ENCODE peak calls at places on chromosomes 6 and 20, in five cellular contexts. D is PC-9, B is SJSA1, W is heart right ventricle, A is endothelial cell of umbilical vein. N is an unnamed sample.

GRCh38 chr6:79672631-79673065 is 41.5 kb downstream of the SH3BGRL2 start:
- DNase-seq in B (no peak), D (peak; percentile 48), W (no peak), A (peak; percentile 68), N (peak; percentile 8)

GRCh38 chr20:34581341-34582189 is 23.0 kb downstream of the MAP1LC3A start:
- DNase-seq in W (no peak), B (peak; percentile 39), D (no peak), A (peak; percentile 91), N (peak; percentile 17)

GRCh38 chr20:22773326-22773725 is 189.0 kb upstream of the FOXA2 start:
- DNase-seq in D (no peak), W (no peak), B (no peak), A (peak; percentile 10), N (no peak)

GRCh38 chr6:146305098-146305497 is 238.5 kb upstream of the RAB32 start:
- DNase-seq in W (no peak), B (no peak), D (no peak), A (no peak), N (no peak)

GRCh38 chr6:43708857-43709653 is 21.5 kb upstream of the MRPS18A start:
- DNase-seq in D (peak; percentile 82), B (no peak), A (peak; percentile 56), W (no peak), N (peak; percentile 61)

GRCh38 chr6:10403385-10404106 is 11.3 kb downstream of the TFAP2A start:
- DNase-seq in W (no peak), B (peak; percentile 78), A (no peak), D (peak; percentile 94), N (peak; percentile 75)

GRCh38 chr20:20694591-20694990 is 17.9 kb downstream of the RALGAPA2 start:
- DNase-seq in W (no peak), D (no peak), A (no peak), B (no peak), N (no peak)

GRCh38 chr20:22795897-22796296 is 211.5 kb upstream of the FOXA2 start:
- DNase-seq in W (peak; percentile 19), B (peak; percentile 90), D (peak; percentile 92), A (peak; percentile 98), N (peak; percentile 99)

GRCh38 chr20:7656662-7657061 is 283.6 kb downstream of the HAO1 start:
- DNase-seq in W (no peak), D (no peak), A (no peak), B (no peak), N (no peak)

GRCh38 chr6:148037496-148037895 is 305.1 kb upstream of the SASH1 start:
- DNase-seq in D (peak; percentile 47), B (no peak), A (no peak), W (no peak), N (no peak)

GRCh38 chr6:44002591-44003344 is 124.5 kb downstream of the MRPL14 start:
- DNase-seq in B (no peak), D (no peak), W (peak; percentile 64), A (peak; percentile 25), N (peak; percentile 32)

GRCh38 chr6:3913077-3913957 is 64.1 kb downstream of the FAM50B start:
- DNase-seq in D (peak; percentile 95), A (peak; percentile 99), B (peak; percentile 93), W (no peak), N (peak; percentile 97)

GRCh38 chr20:1280421-1281102 is 14.5 kb downstream of the SNPH start:
- DNase-seq in W (no peak), A (no peak), D (no peak), B (peak; percentile 34), N (no peak)

GRCh38 chr20:13006825-13007224 is 1.9 kb upstream of the SPTLC3 start:
- DNase-seq in A (no peak), W (no peak), D (no peak), B (no peak), N (peak; percentile 43)

GRCh38 chr6:151962246-151962846 is 154.9 kb downstream of the ESR1 start:
- DNase-seq in B (no peak), D (no peak), A (no peak), W (no peak), N (peak; percentile 57)

GRCh38 chr20:59207742-59208357 is 44.2 kb downstream of the ZNF831 start:
- DNase-seq in W (peak; percentile 48), A (peak; percentile 11), B (no peak), D (no peak), N (no peak)

GRCh38 chr20:61655591-61655990 is 403.5 kb downstream of the CDH4 start:
- DNase-seq in B (no peak), W (no peak), A (no peak), D (no peak), N (no peak)

GRCh38 chr6:128275030-128275429 is 245.4 kb downstream of the PTPRK start:
- DNase-seq in D (no peak), A (peak; percentile 62), W (no peak), B (no peak), N (no peak)

GRCh38 chr6:3796396-3796795 is 44.9 kb upstream of the PXDC1 start:
- DNase-seq in B (no peak), A (peak; percentile 98), W (no peak), D (no peak), N (no peak)

GRCh38 chr6:128827675-128828464 is 55.1 kb upstream of the LAMA2 start:
- DNase-seq in B (no peak), W (no peak), A (no peak), D (no peak), N (peak; percentile 45)

GRCh38 chr20:1800777-1801176 is 94.4 kb upstream of the SIRPA start:
- DNase-seq in D (no peak), W (no peak), A (peak; percentile 39), B (no peak), N (no peak)

GRCh38 chr6:53168516-53169257 is 20.0 kb upstream of the GCM1 start:
- DNase-seq in D (peak; percentile 92), A (no peak), W (no peak), B (no peak), N (peak; percentile 28)

GRCh38 chr6:5361371-5361770 is 100.1 kb downstream of the FARS2 start:
- DNase-seq in B (no peak), D (no peak), A (peak; percentile 96), W (no peak), N (no peak)

GRCh38 chr20:56629464-56630085 is 469 bp downstream of the TFAP2C start:
- DNase-seq in B (no peak), A (no peak), D (no peak), W (no peak), N (no peak)

GRCh38 chr6:138500867-138501446 is 1.7 kb upstream of the NHSL1 start:
- DNase-seq in B (no peak), W (no peak), A (no peak), D (no peak), N (no peak)

GRCh38 chr6:15661815-15662245 is 998 bp downstream of the DTNBP1 start:
- DNase-seq in W (no peak), D (no peak), B (no peak), A (no peak), N (no peak)

GRCh38 chr6:83868639-83869038 is 9.2 kb downstream of the CYB5R4 start:
- DNase-seq in D (peak; percentile 60), A (peak; percentile 21), B (no peak), W (no peak), N (peak; percentile 66)

GRCh38 chr20:57664476-57664875 is 44.2 kb upstream of the ZBP1 start:
- DNase-seq in D (no peak), W (no peak), B (no peak), A (no peak), N (no peak)

GRCh38 chr20:57664924-57665588 is 44.8 kb downstream of the PMEPA1 start:
- DNase-seq in A (no peak), W (no peak), B (no peak), D (no peak), N (no peak)

GRCh38 chr20:57663241-57663640 is 43.0 kb upstream of the ZBP1 start:
- DNase-seq in A (no peak), B (no peak), W (no peak), D (no peak), N (no peak)

GRCh38 chr20:57662313-57663240 is 42.4 kb upstream of the ZBP1 start:
- DNase-seq in A (no peak), D (no peak), W (no peak), B (no peak), N (no peak)

DNA sequence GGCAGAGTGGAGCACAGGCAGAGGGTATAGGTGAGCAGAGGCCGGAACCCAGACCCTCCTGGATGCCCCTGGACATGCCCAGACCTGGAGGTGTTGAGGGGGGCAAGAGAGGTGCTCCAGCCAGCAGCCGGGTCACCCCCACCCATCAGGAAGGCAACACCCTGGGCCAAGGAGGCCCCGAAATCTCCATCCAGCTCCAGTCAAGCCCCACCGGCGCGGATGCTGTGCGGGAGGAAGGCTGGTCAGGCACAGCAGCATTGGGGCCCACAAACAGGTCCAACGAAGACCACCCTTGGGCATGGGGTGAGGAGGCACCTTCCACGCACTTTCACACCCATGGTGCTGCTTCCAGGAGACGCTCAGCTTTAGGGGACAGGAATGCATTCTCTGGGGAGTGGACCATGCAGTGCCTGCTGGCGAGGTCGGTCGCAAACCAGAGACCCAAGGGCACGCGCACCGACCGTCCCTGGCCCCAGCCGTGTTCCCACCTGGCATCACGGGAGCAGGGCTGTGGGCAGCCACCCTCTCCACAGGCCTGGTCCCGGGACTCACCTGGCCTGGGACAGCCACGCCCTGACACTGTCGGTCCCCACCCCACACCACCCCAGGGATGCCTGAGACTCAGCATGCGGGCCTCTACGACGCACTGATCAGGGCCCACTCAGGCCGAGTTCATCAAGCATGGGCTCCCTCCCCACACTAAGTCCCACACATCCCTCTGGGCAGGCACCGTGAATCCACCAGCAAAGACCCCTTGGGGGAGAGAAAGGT is 43.6 kb upstream of the ZBP1 start:
- DNase-seq in A (no peak), W (no peak), B (no peak), D (no peak), N (no peak)
- H3K27me3 ChIP-seq in A (no peaks in the 10 kb centered on the region), W (no peaks in the 10 kb centered on the region), B (no peaks in the 10 kb centered on the region), D (no peaks in the 10 kb centered on the region), N (no peaks in the 10 kb centered on the region)

GRCh38 chr6:168926306-168926705 is 327.3 kb downstream of the THBS2 start:
- DNase-seq in A (no peak), D (no peak), B (no peak), W (no peak), N (no peak)

GRCh38 chr6:168925671-168926070 is 328.0 kb downstream of the THBS2 start:
- DNase-seq in B (no peak), D (no peak), W (no peak), A (no peak), N (no peak)

GRCh38 chr6:168928012-168928411 is 325.6 kb downstream of the THBS2 start:
- DNase-seq in W (no peak), A (no peak), B (no peak), D (no peak), N (no peak)

GRCh38 chr6:168929871-168930450 is 323.7 kb downstream of the THBS2 start:
- DNase-seq in W (no peak), A (no peak), B (no peak), D (no peak), N (no peak)

GRCh38 chr6:168927026-168927425 is 326.6 kb downstream of the THBS2 start:
- DNase-seq in B (no peak), A (no peak), D (no peak), W (no peak), N (no peak)
- H3K27ac ChIP-seq in B (no peak overlapping the region), A (no peak overlapping the region), D (no peak overlapping the region), W (no peak overlapping the region), N (no peak overlapping the region)

DNA sequence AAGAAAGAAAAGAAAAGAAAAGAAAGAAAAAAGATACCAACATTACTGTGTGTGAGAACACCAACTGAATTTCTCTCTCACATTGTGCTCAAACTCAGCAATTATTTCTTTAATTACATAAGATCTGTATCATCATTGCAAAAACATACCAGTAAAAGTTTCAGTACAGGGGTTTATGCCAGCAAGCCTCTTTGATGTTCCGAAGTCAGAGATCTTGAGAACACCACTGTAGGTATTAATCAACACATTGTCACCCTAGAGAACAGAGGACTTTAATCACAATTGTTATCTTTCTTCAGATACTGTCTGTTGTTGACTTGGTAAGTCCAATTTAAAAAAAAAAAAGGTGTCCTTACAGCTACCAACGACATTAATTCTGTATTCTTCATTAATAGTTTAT is 60.9 kb upstream of the MAP7 start:
- DNase-seq in B (no peak), A (peak; percentile 27), W (no peak), D (no peak), N (no peak)
- H3K27me3 ChIP-seq in B (no peaks in the 10 kb centered on the region), A (no peaks in the 10 kb centered on the region), W (no peaks in the 10 kb centered on the region), D (no peaks in the 10 kb centered on the region), N (no peaks in the 10 kb centered on the region)

GRCh38 chr6:166809721-166810120 is 146.6 kb downstream of the RNASET2 start:
- DNase-seq in W (no peak), D (no peak), A (no peak), B (no peak), N (no peak)
- H3K27ac ChIP-seq in W (no peak overlapping the region), D (no peak overlapping the region), A (no peak overlapping the region), B (no peak overlapping the region), N (no peak overlapping the region)